ENCODE peak calls at places on chromosomes 13 and 19, in five cellular contexts. One of them, this sample, is unnamed.

GRCh38 chr13:72960541-72960940 is 98.3 kb upstream of the KLF5 start:
- DNase-seq in breast epithelium: no peak
- DNase-seq in heart left ventricle: no peak
- DNase-seq in ovary: no peak
- DNase-seq in vagina: no peak
- DNase-seq in this sample: no peak

GRCh38 chr13:112583592-112584277 is 4.2 kb downstream of the TUBGCP3 start:
- DNase-seq in heart left ventricle: no peak
- DNase-seq in ovary: no peak
- DNase-seq in breast epithelium: no peak
- DNase-seq in vagina: no peak
- DNase-seq in this sample: no peak

GRCh38 chr13:28540612-28541011 is 45.7 kb upstream of the FLT1 start:
- DNase-seq in ovary: no peak
- DNase-seq in breast epithelium: no peak
- DNase-seq in heart left ventricle: no peak
- DNase-seq in vagina: no peak
- DNase-seq in this sample: no peak

GRCh38 chr13:111960152-111960772 is 106.7 kb upstream of the SOX1 start:
- DNase-seq in vagina: no peak
- DNase-seq in ovary: no peak
- DNase-seq in heart left ventricle: no peak
- DNase-seq in breast epithelium: no peak
- DNase-seq in this sample: no peak

GRCh38 chr19:43820098-43820860 is 6.8 kb upstream of the ZNF283 start:
- DNase-seq in breast epithelium: peak; percentile 52
- DNase-seq in heart left ventricle: peak; percentile 69
- DNase-seq in vagina: no peak
- DNase-seq in ovary: no peak
- DNase-seq in this sample: peak; percentile 25

GRCh38 chr19:47095707-47096704 is 17.6 kb downstream of the ZC3H4 start:
- DNase-seq in breast epithelium: peak; percentile 98
- DNase-seq in heart left ventricle: peak; percentile 89
- DNase-seq in vagina: no peak
- DNase-seq in ovary: no peak
- DNase-seq in this sample: no peak

GRCh38 chr19:12769689-12770088 is 5.7 kb downstream of the HOOK2 start:
- DNase-seq in heart left ventricle: no peak
- DNase-seq in breast epithelium: no peak
- DNase-seq in ovary: no peak
- DNase-seq in vagina: no peak
- DNase-seq in this sample: no peak

GRCh38 chr13:90686438-90686837 is 661.0 kb upstream of the MIR17HG start:
- DNase-seq in vagina: no peak
- DNase-seq in ovary: no peak
- DNase-seq in breast epithelium: no peak
- DNase-seq in heart left ventricle: no peak
- DNase-seq in this sample: no peak

GRCh38 chr19:17751103-17751911 is at the start of gene FCHO1:
- DNase-seq in breast epithelium: no peak
- DNase-seq in ovary: no peak
- DNase-seq in vagina: no peak
- DNase-seq in heart left ventricle: peak; percentile 41
- DNase-seq in this sample: no peak

GRCh38 chr19:58474291-58474996 is 1.7 kb upstream of the ZNF446 start:
- DNase-seq in ovary: no peak
- DNase-seq in vagina: no peak
- DNase-seq in heart left ventricle: no peak
- DNase-seq in breast epithelium: no peak
- DNase-seq in this sample: no peak

GRCh38 chr19:2983351-2984195 is 6.2 kb downstream of the TLE6 start:
- DNase-seq in breast epithelium: no peak
- DNase-seq in heart left ventricle: peak; percentile 83
- DNase-seq in ovary: peak; percentile 62
- DNase-seq in vagina: no peak
- DNase-seq in this sample: peak; percentile 81

GRCh38 chr13:24693862-24694471 is 13.8 kb downstream of the ATP12A start:
- DNase-seq in heart left ventricle: no peak
- DNase-seq in ovary: no peak
- DNase-seq in breast epithelium: no peak
- DNase-seq in vagina: no peak
- DNase-seq in this sample: no peak

GRCh38 chr19:17829855-17830566 is 8.7 kb upstream of the INSL3 start:
- DNase-seq in ovary: peak; percentile 90
- DNase-seq in vagina: no peak
- DNase-seq in heart left ventricle: no peak
- DNase-seq in breast epithelium: no peak
- DNase-seq in this sample: no peak

GRCh38 chr13:110250258-110250891 is 56.6 kb downstream of the COL4A1 start:
- DNase-seq in ovary: no peak
- DNase-seq in vagina: no peak
- DNase-seq in breast epithelium: no peak
- DNase-seq in heart left ventricle: peak; percentile 82
- DNase-seq in this sample: peak; percentile 71

GRCh38 chr19:44879309-44880065 is 11.6 kb upstream of the TOMM40 start:
- DNase-seq in breast epithelium: no peak
- DNase-seq in heart left ventricle: peak; percentile 19
- DNase-seq in vagina: no peak
- DNase-seq in ovary: no peak
- DNase-seq in this sample: no peak

GRCh38 chr13:110538632-110539031 is 22.9 kb downstream of the RAB20 start:
- DNase-seq in ovary: peak; percentile 73
- DNase-seq in breast epithelium: no peak
- DNase-seq in vagina: no peak
- DNase-seq in heart left ventricle: peak; percentile 77
- DNase-seq in this sample: peak; percentile 38

GRCh38 chr19:4054471-4055208 is 12.1 kb downstream of the ZBTB7A start:
- DNase-seq in breast epithelium: no peak
- DNase-seq in ovary: no peak
- DNase-seq in heart left ventricle: no peak
- DNase-seq in vagina: no peak
- DNase-seq in this sample: no peak

GRCh38 chr19:18339703-18340102 is 695 bp upstream of the PGPEP1 start:
- DNase-seq in breast epithelium: no peak
- DNase-seq in vagina: no peak
- DNase-seq in heart left ventricle: no peak
- DNase-seq in ovary: no peak
- DNase-seq in this sample: no peak

GRCh38 chr13:96053003-96053703 is at the start of gene UGGT2:
- DNase-seq in breast epithelium: peak; percentile 93
- DNase-seq in heart left ventricle: peak; percentile 96
- DNase-seq in ovary: peak; percentile 93
- DNase-seq in vagina: no peak
- DNase-seq in this sample: peak; percentile 95

GRCh38 chr13:41751277-41751676 is 209.6 kb downstream of the VWA8 start:
- DNase-seq in breast epithelium: no peak
- DNase-seq in heart left ventricle: peak; percentile 44
- DNase-seq in ovary: peak; percentile 55
- DNase-seq in vagina: no peak
- DNase-seq in this sample: peak; percentile 65

DNA sequence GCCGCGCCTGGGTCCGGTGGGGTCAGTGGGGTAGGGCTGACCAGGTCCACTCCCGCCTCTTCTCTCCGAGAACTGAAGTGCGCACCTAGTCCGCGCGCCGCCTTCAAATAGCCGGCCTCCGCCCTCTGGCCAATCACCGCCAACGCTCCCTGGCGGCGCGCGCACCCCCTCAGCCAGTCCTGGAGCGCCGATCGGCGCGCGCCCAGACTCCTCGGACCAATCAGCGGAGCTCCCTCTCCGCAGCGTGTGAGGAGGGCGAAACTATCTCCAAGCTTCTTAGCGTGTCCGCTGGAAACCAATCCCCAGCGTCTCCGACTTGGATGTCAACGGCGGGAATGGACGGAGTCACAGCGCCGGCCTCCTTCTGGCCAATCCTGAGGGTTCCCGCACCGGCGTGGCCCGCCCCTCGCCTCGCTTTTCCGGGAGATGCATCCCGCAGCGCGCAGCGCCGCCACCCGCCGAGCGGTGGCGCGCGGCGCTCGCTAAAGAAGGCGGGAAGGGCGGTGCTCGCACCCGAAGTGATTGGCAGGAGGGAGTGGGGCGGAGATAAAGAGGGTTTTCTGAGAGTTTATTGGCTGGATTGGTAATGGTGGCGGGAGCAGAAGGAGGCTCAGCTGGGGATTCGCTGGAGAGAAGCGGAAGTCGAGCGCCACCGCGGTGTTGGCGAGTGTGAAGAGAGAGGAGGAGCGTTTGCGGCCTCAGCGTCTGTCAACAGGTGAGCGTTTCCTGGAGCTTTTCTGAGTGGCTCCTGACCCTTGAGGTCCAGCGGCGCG is at the start of gene ASF1B:
- DNase-seq in breast epithelium: peak; percentile 99
- DNase-seq in ovary: peak; percentile 98
- DNase-seq in heart left ventricle: peak; percentile 100
- DNase-seq in vagina: peak; percentile 99
- DNase-seq in this sample: peak; percentile 99
- TF ChIP-seq POLR2A in breast epithelium: peak; percentile 33
- TF ChIP-seq POLR2A in ovary: peak; percentile 56
- TF ChIP-seq POLR2A in heart left ventricle: no peak
- TF ChIP-seq POLR2A in vagina: peak; percentile 49
- TF ChIP-seq POLR2A in this sample: peak; percentile 60

GRCh38 chr19:40776966-40777794 is 867 bp upstream of the RAB4B start:
- DNase-seq in breast epithelium: peak; percentile 85
- DNase-seq in vagina: no peak
- DNase-seq in heart left ventricle: peak; percentile 88
- DNase-seq in ovary: peak; percentile 85
- DNase-seq in this sample: peak; percentile 85

GRCh38 chr19:40778045-40778864 is at the start of gene RAB4B:
- DNase-seq in ovary: peak; percentile 100
- DNase-seq in heart left ventricle: peak; percentile 100
- DNase-seq in vagina: peak; percentile 99
- DNase-seq in breast epithelium: peak; percentile 100
- DNase-seq in this sample: peak; percentile 100

GRCh38 chr19:40778865-40779284 is 828 bp downstream of the RAB4B start:
- DNase-seq in vagina: no peak
- DNase-seq in heart left ventricle: no peak
- DNase-seq in breast epithelium: no peak
- DNase-seq in ovary: no peak
- DNase-seq in this sample: no peak

GRCh38 chr19:40776364-40776763 is 1.0 kb downstream of the MIA start:
- DNase-seq in heart left ventricle: no peak
- DNase-seq in vagina: no peak
- DNase-seq in ovary: no peak
- DNase-seq in breast epithelium: no peak
- DNase-seq in this sample: no peak

GRCh38 chr19:40777795-40778044 is 327 bp upstream of the RAB4B start:
- DNase-seq in ovary: no peak
- DNase-seq in vagina: no peak
- DNase-seq in breast epithelium: no peak
- DNase-seq in heart left ventricle: no peak
- DNase-seq in this sample: no peak
- TF ChIP-seq POLR2A in ovary: no peak
- TF ChIP-seq POLR2A in vagina: peak; percentile 67
- TF ChIP-seq POLR2A in breast epithelium: no peak
- TF ChIP-seq POLR2A in heart left ventricle: no peak
- TF ChIP-seq POLR2A in this sample: peak; percentile 84

GRCh38 chr19:1632462-1633268 is 19.8 kb downstream of the TCF3 start:
- DNase-seq in ovary: no peak
- DNase-seq in vagina: no peak
- DNase-seq in breast epithelium: no peak
- DNase-seq in heart left ventricle: no peak
- DNase-seq in this sample: no peak
- TF ChIP-seq POLR2A in ovary: no peak
- TF ChIP-seq POLR2A in vagina: no peak
- TF ChIP-seq POLR2A in breast epithelium: no peak
- TF ChIP-seq POLR2A in heart left ventricle: no peak
- TF ChIP-seq POLR2A in this sample: no peak

DNA sequence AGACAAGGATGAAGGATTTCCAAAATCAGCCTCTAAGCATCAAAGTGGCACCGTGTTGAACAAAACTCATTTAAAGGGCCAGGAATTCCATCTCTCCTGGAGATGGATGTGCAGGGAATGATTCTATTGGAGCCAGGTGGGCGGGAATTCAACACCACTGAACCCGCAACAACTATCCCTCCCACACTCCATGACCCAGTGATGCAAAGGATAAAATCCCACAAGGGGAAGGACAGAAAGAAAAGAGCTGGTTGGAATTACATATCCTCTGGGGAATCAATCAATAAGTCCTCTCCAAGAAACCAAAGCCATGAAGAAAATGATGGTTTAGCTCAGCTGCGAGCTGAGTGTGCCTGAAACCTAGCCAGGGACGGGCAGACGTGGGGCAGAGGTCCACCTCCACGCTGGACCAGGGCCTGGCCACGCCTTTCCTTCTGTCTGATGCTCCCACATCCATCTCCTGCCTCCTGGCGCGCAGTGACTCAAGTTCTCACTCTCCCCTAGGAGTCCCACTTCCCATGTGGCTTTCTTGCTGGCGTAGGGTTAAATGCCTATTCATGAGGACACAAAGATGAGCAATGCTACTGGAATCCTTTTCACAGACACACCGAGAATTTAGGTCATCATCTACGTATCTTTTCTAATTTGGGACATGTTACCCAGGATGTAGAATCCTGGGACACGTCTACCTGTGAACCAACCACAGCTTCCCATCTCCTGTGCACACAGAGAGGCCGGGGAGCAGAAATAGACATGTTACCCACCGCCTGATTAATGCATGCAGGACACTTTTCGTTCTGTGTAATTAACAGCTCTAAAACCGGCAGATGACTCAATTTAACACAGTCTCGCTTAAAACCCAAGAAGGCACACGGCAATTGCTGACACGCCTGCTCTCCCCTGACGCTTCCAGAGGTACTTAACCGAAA is 48.6 kb downstream of the PEPD start:
- DNase-seq in breast epithelium: no peak
- DNase-seq in heart left ventricle: no peak
- DNase-seq in vagina: no peak
- DNase-seq in ovary: no peak
- DNase-seq in this sample: no peak
- TF ChIP-seq POLR2A in breast epithelium: no peak
- TF ChIP-seq POLR2A in heart left ventricle: no peak
- TF ChIP-seq POLR2A in vagina: no peak
- TF ChIP-seq POLR2A in ovary: no peak
- TF ChIP-seq POLR2A in this sample: no peak

DNA sequence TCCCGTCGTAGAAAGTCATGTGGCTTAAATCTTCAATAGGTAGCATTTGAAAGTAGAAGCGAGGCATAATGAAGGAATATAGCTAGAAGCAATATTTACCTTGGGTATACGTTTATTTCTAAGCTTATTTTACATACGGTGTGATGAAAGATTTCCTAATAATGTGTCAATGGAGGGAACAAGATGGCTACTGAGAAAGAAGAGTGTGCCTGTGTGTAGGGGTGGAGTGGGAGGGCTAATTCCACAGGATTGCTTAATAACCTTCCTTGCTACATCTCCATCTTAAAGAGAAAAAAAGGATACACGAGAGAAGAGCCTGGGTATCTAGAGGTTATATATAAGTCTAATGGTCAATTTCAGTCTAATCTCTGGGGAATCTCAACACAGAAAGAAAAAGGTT is 2.0 kb downstream of the SPART start:
- DNase-seq in vagina: no peak
- DNase-seq in breast epithelium: no peak
- DNase-seq in ovary: peak; percentile 33
- DNase-seq in heart left ventricle: no peak
- DNase-seq in this sample: peak; percentile 62
- TF ChIP-seq POLR2A in vagina: no peak
- TF ChIP-seq POLR2A in breast epithelium: no peak
- TF ChIP-seq POLR2A in ovary: no peak
- TF ChIP-seq POLR2A in heart left ventricle: no peak
- TF ChIP-seq POLR2A in this sample: no peak

This sample was measured in uterus.